ENCODE peak calls at places on chromosomes 3 and 15, in four cellular contexts. H is dorsolateral prefrontal cortex, B is foreskin fibroblast, R is breast epithelium. O is an unnamed sample.
A peak's percentile ranks its signal among the peaks of the same experiment; 100 is the strongest.

GRCh38 chr3:185781759-185782158 is 43.1 kb downstream of the IGF2BP2 start:
- DNase-seq in H (no peak), B (peak; percentile 79), R (no peak), O (no peak)

GRCh38 chr3:186400677-186401076 is 38.6 kb upstream of the DGKG start:
- DNase-seq in R (no peak), H (no peak), B (no peak), O (no peak)

GRCh38 chr3:33716227-33716626 is 1.8 kb downstream of the CLASP2 start:
- DNase-seq in R (no peak), B (peak; percentile 9), H (no peak), O (no peak)

GRCh38 chr15:59792359-59792758 is 103.2 kb upstream of the BNIP2 start:
- DNase-seq in H (no peak), B (no peak), R (no peak), O (no peak)

GRCh38 chr3:41370307-41370706 is 171.0 kb downstream of the CTNNB1 start:
- DNase-seq in H (no peak), R (no peak), B (no peak), O (no peak)

GRCh38 chr15:57060799-57061198 is 142.4 kb downstream of the TCF12 start:
- DNase-seq in H (no peak), B (peak; percentile 89), R (no peak), O (peak; percentile 4)

GRCh38 chr15:82548700-82549099 is 8.4 kb upstream of the RPS17 start:
- DNase-seq in H (no peak), B (peak; percentile 36), R (no peak), O (no peak)

GRCh38 chr15:89058376-89058775 is 29.9 kb upstream of the ABHD2 start:
- DNase-seq in R (no peak), B (no peak), H (no peak), O (no peak)

GRCh38 chr3:112115161-112115739 is 17.8 kb downstream of the GCSAM start:
- DNase-seq in H (no peak), R (no peak), B (no peak), O (no peak)

GRCh38 chr3:129528589-129529100 is at the start of gene RHO:
- DNase-seq in R (no peak), H (no peak), B (no peak), O (no peak)

GRCh38 chr15:55267401-55268053 is 22.1 kb downstream of the RAB27A start:
- DNase-seq in B (peak; percentile 23), R (no peak), H (no peak), O (no peak)

GRCh38 chr3:99760602-99761001 is 57.1 kb upstream of the CMSS1 start:
- DNase-seq in R (no peak), B (no peak), H (no peak), O (no peak)

GRCh38 chr3:135736740-135737139 is 228.8 kb upstream of the PPP2R3A start:
- DNase-seq in B (no peak), R (no peak), H (no peak), O (no peak)

DNA sequence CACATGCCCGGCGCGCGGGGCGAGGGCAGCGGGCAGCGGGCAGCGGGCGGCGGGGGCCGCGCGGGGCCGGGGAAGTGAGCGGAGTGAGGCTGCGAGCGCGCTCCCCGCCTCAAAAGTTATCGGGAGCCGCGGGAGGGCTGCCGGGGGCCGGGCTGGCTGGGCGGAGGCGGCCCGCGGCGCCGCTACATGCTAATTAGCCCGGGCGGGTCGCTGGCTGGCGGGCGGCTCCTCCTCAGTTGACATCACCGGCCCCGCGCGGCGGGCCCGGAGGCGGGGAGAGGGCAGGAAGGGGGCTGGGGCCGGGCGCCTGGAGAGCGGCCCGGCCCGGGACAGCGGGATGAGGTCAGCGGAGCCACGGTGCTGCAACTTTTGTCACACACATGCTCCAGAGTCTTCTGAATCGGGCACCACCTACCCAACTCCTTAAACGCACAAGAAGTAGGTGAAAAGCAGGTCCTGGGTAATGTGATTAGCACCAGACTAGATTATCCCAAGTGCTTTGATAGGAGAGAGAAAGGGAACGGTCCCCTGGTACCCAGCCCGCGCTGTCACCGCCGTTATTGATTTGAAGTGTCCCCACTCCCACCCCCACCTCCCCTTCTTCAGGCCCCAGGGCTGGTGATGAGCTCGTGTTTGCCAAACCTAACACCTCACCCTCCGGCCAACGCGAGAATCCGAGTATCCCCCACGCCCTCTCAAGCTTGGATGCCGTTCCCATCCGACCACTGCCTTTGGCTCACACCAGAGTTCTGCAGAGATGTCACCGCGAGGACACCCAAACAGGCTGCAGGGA is at the start of gene HEG1:
- DNase-seq in H (peak; percentile 86), R (peak; percentile 75), B (peak; percentile 93), O (peak; percentile 66)
- TF ChIP-seq CTCF in H (no peak), R (no peak), B (no peak), O (no peak)

GRCh38 chr3:125050486-125051172 is 5.2 kb downstream of the HEG1 start:
- DNase-seq in B (no peak), R (no peak), H (no peak), O (no peak)
- TF ChIP-seq CTCF in B (no peak), R (no peak), H (no peak), O (no peak)

GRCh38 chr3:37974121-37974927 is 16.3 kb upstream of the VILL start:
- DNase-seq in R (no peak), B (peak; percentile 80), H (peak; percentile 63), O (no peak)

GRCh38 chr3:37970802-37971201 is 19.8 kb upstream of the VILL start:
- DNase-seq in B (no peak), R (no peak), H (no peak), O (no peak)

GRCh38 chr3:37971467-37971866 is 19.1 kb upstream of the VILL start:
- DNase-seq in H (no peak), B (no peak), R (no peak), O (no peak)

GRCh38 chr3:37973250-37974054 is 17.1 kb upstream of the VILL start:
- DNase-seq in H (no peak), R (no peak), B (peak; percentile 32), O (no peak)

DNA sequence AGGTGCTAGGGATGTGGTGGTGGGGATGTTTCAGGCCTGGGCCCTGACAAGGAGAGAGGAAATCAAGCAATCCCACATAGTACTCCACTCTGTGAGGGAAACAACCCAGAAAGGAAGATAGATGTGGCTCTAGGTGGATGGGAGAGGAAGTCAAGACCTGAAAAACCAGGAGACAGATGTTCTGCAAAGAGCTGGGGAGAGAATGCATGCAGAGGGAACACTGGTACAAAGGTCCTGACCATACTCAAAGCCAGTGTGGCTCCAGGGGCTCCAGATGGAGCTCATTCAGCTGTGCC is 15.7 kb upstream of the VILL start:
- DNase-seq in B (no peak), R (no peak), H (no peak), O (no peak)
- TF ChIP-seq CTCF in B (no peak), R (no peak), H (no peak), O (no peak)

DNA sequence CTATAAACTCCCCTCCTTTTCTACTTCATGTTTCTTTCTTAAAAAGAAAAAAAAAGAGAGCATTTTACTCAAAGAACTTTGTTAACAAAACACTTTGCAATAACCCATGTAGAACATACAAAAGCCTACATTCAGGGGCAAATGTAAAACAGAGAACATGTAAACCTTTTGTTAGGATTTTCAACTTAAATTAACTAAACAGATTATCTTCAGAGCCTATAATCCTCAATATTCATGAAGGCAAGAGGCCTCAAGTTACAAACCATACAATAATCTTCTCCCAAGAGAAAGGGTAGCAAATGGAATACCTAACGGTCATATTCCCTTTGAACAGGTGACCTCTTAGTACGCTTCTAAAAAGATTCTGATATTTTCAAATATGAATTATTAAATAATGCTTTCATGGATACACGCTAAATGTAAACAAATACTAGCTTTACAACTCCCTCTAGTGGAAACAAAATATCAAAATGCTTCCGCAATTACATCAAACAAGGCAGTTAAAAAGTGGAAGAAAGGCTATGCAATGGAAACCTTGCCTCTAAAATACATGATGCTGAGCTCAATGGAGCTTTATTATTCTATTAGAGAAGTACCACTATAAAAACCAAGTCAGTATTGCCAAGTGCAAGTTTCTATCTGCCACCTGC is 9.9 kb downstream of the CEP152 start:
- DNase-seq in R (no peak), B (peak; percentile 59), H (no peak), O (no peak)
- TF ChIP-seq CTCF in R (peak; percentile 49), B (peak; percentile 44), H (peak; percentile 53), O (peak; percentile 50)

DNA sequence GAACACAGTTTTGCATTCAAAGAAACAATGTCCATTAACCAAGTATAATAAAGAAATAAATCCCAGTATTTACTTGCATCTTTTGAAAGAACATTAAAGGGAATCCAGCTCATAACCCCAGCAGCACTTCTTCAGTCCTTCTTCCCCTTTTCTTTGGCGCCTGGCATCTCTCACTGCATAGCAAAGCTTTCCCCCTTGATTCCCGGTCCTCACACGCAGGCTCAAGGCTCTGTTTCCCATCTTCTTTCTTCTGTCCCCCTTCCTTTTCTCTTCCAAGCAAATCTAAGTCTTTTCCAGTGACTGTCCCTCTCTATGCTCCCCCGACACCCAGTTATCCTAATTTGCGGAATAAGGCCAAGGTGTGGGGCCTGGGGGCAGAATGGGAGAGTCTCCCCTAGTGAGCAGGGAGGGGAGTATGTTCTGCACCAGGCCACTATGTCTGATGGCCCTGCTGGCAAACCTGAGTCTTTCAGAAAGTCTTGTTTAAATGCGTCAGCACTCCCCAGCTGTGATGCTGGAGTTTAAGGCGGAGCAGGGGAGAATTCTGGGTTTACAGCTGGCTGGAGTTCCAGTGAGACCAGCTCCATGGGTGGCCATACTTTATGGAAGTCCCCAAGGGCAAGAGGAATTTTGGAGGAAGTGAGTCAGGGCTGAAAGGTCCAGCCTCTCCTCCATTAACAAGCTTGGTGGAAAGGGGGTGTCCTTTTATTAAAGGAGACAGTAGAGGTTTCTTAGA is 42.1 kb downstream of the GOLGA6A start:
- DNase-seq in R (no peak), B (peak; percentile 95), H (no peak), O (peak; percentile 75)
- TF ChIP-seq CTCF in R (no peak), B (no peak), H (no peak), O (no peak)

GRCh38 chr15:84653910-84654688 is at the start of gene WDR73:
- DNase-seq in B (peak; percentile 98), H (peak; percentile 99), R (peak; percentile 96), O (peak; percentile 81)

GRCh38 chr15:84656972-84657371 is 1.0 kb downstream of the NMB start:
- DNase-seq in B (no peak), H (no peak), R (no peak), O (no peak)

GRCh38 chr15:84657748-84658079 is 285 bp downstream of the NMB start:
- DNase-seq in B (no peak), H (no peak), R (no peak), O (no peak)

GRCh38 chr15:84653584-84653909 is 536 bp downstream of the WDR73 start:
- DNase-seq in B (no peak), H (no peak), R (no peak), O (no peak)

DNA sequence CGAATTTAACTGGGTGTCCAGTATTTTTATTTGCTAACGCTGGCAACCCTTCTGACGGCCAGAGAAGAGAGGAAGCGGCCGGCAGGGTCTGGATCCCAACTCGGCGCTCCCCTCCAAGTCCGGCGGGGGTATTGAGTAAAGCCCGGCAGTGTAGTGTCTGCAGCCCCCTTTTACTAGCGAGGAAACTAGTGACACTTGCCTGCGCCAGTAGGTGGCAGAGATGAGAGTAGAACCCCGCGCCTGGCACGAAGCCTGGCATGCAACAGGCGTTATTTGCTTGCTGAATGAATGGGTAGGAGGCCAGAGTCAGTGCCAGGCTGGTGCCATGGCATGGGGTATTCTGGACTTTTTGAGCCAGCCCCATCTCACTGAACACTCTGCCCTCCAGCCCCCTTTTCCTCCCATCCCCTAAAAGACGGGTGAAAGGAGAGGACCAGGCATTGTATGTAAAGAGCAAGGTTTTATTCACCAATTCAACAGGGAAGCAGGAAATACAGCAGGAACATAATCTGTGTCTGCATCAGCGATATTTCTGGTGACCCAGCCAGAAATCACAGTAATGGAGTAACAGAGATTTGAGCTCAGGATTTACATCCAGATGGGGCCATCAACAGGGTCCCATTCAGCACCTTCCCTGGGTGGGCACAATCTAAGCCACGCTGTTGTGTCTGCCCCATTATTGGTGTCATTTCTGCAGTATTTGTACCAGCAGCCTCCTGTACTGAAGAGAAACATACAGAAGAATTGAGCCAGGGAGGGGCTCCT is 788 bp upstream of the WDR73 start:
- DNase-seq in B (peak; percentile 93), R (peak; percentile 78), H (peak; percentile 90), O (peak; percentile 49)
- TF ChIP-seq CTCF in B (peak; percentile 79), R (peak; percentile 63), H (peak; percentile 53), O (peak; percentile 79)